ENCODE peak calls at places on chromosomes 4 and X, in six cellular contexts. V is neural progenitor cell, R is PC-3, T is GM23248, M is SK-N-SH, Z is GM23338. L is an unnamed sample. For H3F3A, the result is how much of the 10 kb centered on the place peaks cover.

GRCh38 chrX:15915959-15916703 is 61.5 kb upstream of the AP1S2 start:
- DNase-seq in V (no peak), R (no peak), T (no peak), M (no peak), Z (no peak), L (no peak)

GRCh38 chr4:137180349-137180748 is 351.9 kb downstream of the PCDH18 start:
- DNase-seq in V (peak), R (no peak), T (no peak), M (no peak), Z (peak), L (no peak)

GRCh38 chr4:32140636-32141035 is 1420.5 kb downstream of the PCDH7 start:
- DNase-seq in V (no peak), R (peak), T (no peak), M (no peak), Z (no peak), L (peak)

GRCh38 chrX:23434356-23434884 is 99.8 kb downstream of the PTCHD1 start:
- DNase-seq in V (peak), R (peak), T (peak), M (no peak), Z (no peak), L (no peak)

GRCh38 chrX:9555354-9555753 is 90.5 kb downstream of the TBL1X start:
- DNase-seq in V (no peak), R (peak), T (peak), M (no peak), Z (no peak), L (no peak)

GRCh38 chr4:120770897-120771296 is 151.6 kb downstream of the PRDM5 start:
- DNase-seq in V (no peak), R (no peak), T (no peak), M (no peak), Z (no peak), L (no peak)

GRCh38 chr4:25662306-25662705 is 6.7 kb downstream of the SLC34A2 start:
- DNase-seq in V (no peak), R (no peak), T (no peak), M (no peak), Z (no peak), L (no peak)

GRCh38 chrX:15546745-15547144 is 46.1 kb downstream of the BMX start:
- DNase-seq in V (no peak), R (no peak), T (no peak), M (no peak), Z (no peak), L (no peak)

GRCh38 chrX:83997781-83998180 is 136.8 kb downstream of the CYLC1 start:
- DNase-seq in V (no peak), R (no peak), T (no peak), M (no peak), Z (no peak), L (no peak)

GRCh38 chrX:115632455-115632854 is 71.5 kb downstream of the PLS3 start:
- DNase-seq in V (no peak), R (peak), T (peak), M (no peak), Z (no peak), L (no peak)

GRCh38 chr4:128450326-128451120 is 162.9 kb upstream of the PGRMC2 start:
- DNase-seq in V (no peak), R (no peak), T (no peak), M (no peak), Z (no peak), L (no peak)

GRCh38 chr4:797066-797465 is 28.9 kb downstream of the CPLX1 start:
- DNase-seq in V (no peak), R (no peak), T (no peak), M (no peak), Z (no peak), L (no peak)

GRCh38 chr4:140238353-140239041 is 84.5 kb upstream of the MAML3 start:
- DNase-seq in V (peak), R (no peak), T (peak), M (peak), Z (peak), L (no peak)

GRCh38 chr4:154719087-154719486 is 24.7 kb upstream of the LRAT start:
- DNase-seq in V (no peak), R (peak), T (peak), M (no peak), Z (no peak), L (no peak)

GRCh38 chr4:139853309-139853708 is 187.7 kb downstream of the MGST2 start:
- DNase-seq in V (no peak), R (no peak), T (no peak), M (no peak), Z (peak), L (no peak)

GRCh38 chr4:82629238-82630000 is 67.6 kb upstream of the TMEM150C start:
- DNase-seq in V (no peak), R (no peak), T (peak), M (no peak), Z (no peak), L (no peak)

GRCh38 chr4:148573284-148573683 is 131.1 kb upstream of the NR3C2 start:
- DNase-seq in V (no peak), R (no peak), T (no peak), M (no peak), Z (peak), L (no peak)

GRCh38 chr4:40199999-40200880 is 3.4 kb downstream of the RHOH start:
- DNase-seq in V (no peak), R (no peak), T (no peak), M (no peak), Z (no peak), L (peak)

GRCh38 chr4:40199179-40199670 is 2.4 kb downstream of the RHOH start:
- DNase-seq in V (no peak), R (no peak), T (no peak), M (no peak), Z (no peak), L (peak)

GRCh38 chr4:40202474-40202873 is 5.6 kb downstream of the RHOH start:
- DNase-seq in V (no peak), R (no peak), T (no peak), M (no peak), Z (no peak), L (peak)

GRCh38 chr4:40200881-40201797 is 4.3 kb downstream of the RHOH start:
- DNase-seq in V (no peak), R (peak), T (no peak), M (peak), Z (no peak), L (peak)

GRCh38 chr4:40201898-40202297 is 5.1 kb downstream of the RHOH start:
- DNase-seq in V (no peak), R (no peak), T (no peak), M (no peak), Z (no peak), L (no peak)
- H3F3A ChIP-seq in V (under half), R (under half), T (under half), M (under half), Z (under half), L (half or more)

GRCh38 chr4:2285665-2286381 is 23.9 kb upstream of the MXD4 start:
- DNase-seq in V (no peak), R (no peak), T (no peak), M (no peak), Z (no peak), L (no peak)
- TF ChIP-seq EZH2phosphoT487 in V (no peak), R (no peak), T (no peak), M (no peak), Z (no peak), L (no peak)

GRCh38 chr4:147370473-147370872 is 110.4 kb upstream of the EDNRA start:
- DNase-seq in V (no peak), R (peak), T (peak), M (no peak), Z (no peak), L (no peak)
- H3K4me2 ChIP-seq in V (no peak), R (peak), T (no peak), M (peak), Z (no peak), L (no peak)

GRCh38 chr4:153520871-153521329 is 54.7 kb downstream of the TMEM131L start:
- DNase-seq in V (no peak), R (no peak), T (no peak), M (no peak), Z (no peak), L (no peak)
- H3F3A ChIP-seq in V (under half), R (under half), T (under half), M (under half), Z (under half), L (under half)

DNA sequence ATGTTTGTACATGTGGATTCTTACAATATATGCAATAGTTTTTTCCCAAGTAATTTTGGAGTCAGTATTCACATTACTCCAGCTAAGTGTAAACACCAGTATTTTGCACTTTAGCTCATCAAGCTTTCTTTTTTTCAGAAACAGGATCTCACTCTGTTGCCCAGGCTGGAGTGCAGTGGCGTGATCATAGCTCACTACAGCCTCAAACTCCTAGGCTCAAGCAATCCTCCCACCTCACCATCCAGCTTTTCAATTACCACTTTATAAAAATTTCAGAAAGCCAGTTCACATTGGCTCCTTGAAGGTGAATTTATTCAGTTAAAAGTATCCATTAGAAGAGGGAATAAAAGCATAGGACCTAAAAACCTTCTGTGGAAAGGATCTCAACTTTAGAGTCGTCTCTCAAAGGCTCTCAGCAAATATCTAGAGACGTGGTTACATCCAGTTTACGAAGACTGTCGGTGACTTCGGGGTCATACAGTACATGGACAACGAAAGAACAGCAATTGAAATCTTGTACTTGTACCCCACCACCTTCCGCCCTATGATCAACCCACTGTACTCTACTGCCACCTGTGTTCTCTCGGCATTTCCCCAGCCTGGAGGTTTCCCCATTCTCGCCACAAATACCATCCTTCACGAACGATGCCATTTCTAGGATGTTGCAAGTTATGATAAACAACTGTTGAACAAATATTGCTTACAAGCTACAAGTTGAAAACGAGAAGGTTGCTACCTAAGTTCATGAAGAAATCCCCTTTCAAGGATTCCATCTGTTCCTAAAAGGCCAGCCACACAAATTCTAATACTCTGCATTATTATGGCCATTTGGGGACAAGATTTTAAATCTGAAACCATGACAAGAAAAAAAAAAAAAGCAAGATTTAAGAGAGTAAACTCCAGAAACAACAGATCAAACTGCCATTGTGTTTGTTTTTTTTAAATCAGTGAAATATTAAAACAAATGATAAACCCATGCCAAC is 1.8 kb downstream of the APBB2 start:
- DNase-seq in V (peak), R (peak), T (peak), M (peak), Z (peak), L (no peak)
- TF ChIP-seq EZH2phosphoT487 in V (no peak), R (no peak), T (no peak), M (no peak), Z (no peak), L (no peak)